ENCODE peak calls at places on chromosomes 11 and 22, in five cellular contexts. L is A549; Z is stomach; A is CD4-positive, alpha-beta T cell; B is hepatocyte. W is an unnamed sample.
A peak's percentile ranks its signal among the peaks of the same experiment; 100 is the strongest.

GRCh38 chr11:65871811-65872548 is 620 bp downstream of the EFEMP2 start:
- DNase-seq in B (peak; percentile 68), L (no peak), A (no peak), Z (no peak), W (no peak)

GRCh38 chr11:124748481-124749338 is 3.3 kb downstream of the VSIG2 start:
- DNase-seq in Z (no peak), L (no peak), A (no peak), B (no peak), W (no peak)

GRCh38 chr22:44538071-44538470 is 40.0 kb upstream of the RTL6 start:
- DNase-seq in L (peak; percentile 21), Z (no peak), B (peak; percentile 64), A (no peak), W (no peak)

GRCh38 chr11:4048340-4048739 is 46.3 kb upstream of the RRM1 start:
- DNase-seq in L (no peak), A (no peak), Z (no peak), B (no peak), W (no peak)

GRCh38 chr22:27996529-27996925 is 77.5 kb upstream of the PITPNB start:
- DNase-seq in L (no peak), Z (no peak), B (no peak), A (no peak), W (no peak)

GRCh38 chr11:96391698-96392307 is 2.0 kb downstream of the JRKL start:
- DNase-seq in A (no peak), B (no peak), Z (no peak), L (peak; percentile 3), W (no peak)

GRCh38 chr11:8310743-8311298 is 47.1 kb upstream of the LMO1 start:
- DNase-seq in L (no peak), B (no peak), Z (no peak), A (no peak), W (no peak)

GRCh38 chr11:75271730-75272129 is 31.2 kb downstream of the TPBGL start:
- DNase-seq in L (no peak), A (no peak), B (no peak), Z (no peak), W (no peak)

GRCh38 chr22:19877626-19878339 is 23.1 kb upstream of the GNB1L start:
- DNase-seq in A (no peak), L (no peak), B (no peak), Z (no peak), W (no peak)

GRCh38 chr22:45863981-45864751 is 112.8 kb downstream of the WNT7B start:
- DNase-seq in A (peak; percentile 61), B (peak; percentile 60), L (peak; percentile 62), Z (peak; percentile 77), W (peak; percentile 31)

GRCh38 chr11:96635655-96636054 is 245.8 kb downstream of the JRKL start:
- DNase-seq in L (no peak), Z (no peak), A (no peak), B (no peak), W (no peak)

GRCh38 chr11:130122141-130122575 is 37.4 kb upstream of the ST14 start:
- DNase-seq in B (no peak), A (no peak), Z (no peak), L (no peak), W (no peak)

GRCh38 chr11:65856689-65857499 is 1.1 kb downstream of the CFL1 start:
- DNase-seq in A (peak; percentile 83), B (peak; percentile 84), Z (peak; percentile 84), L (peak; percentile 81), W (peak; percentile 61)

GRCh38 chr11:64015510-64015909 is 20.2 kb upstream of the FLRT1 start:
- DNase-seq in A (no peak), B (no peak), L (no peak), Z (no peak), W (no peak)

GRCh38 chr11:17985517-17985916 is 27.3 kb downstream of the SERGEF start:
- DNase-seq in B (peak; percentile 54), Z (peak; percentile 37), L (no peak), A (no peak), W (no peak)

GRCh38 chr11:94800394-94800793 is 32.2 kb downstream of the AMOTL1 start:
- DNase-seq in L (no peak), B (peak; percentile 52), A (no peak), Z (no peak), W (no peak)

GRCh38 chr22:36164621-36165020 is 4.1 kb upstream of the APOL3 start:
- DNase-seq in Z (no peak), L (no peak), B (no peak), A (no peak), W (no peak)

GRCh38 chr11:79259800-79260199 is 181.0 kb downstream of the TENM4 start:
- DNase-seq in L (peak; percentile 20), Z (no peak), A (no peak), B (no peak), W (no peak)

DNA sequence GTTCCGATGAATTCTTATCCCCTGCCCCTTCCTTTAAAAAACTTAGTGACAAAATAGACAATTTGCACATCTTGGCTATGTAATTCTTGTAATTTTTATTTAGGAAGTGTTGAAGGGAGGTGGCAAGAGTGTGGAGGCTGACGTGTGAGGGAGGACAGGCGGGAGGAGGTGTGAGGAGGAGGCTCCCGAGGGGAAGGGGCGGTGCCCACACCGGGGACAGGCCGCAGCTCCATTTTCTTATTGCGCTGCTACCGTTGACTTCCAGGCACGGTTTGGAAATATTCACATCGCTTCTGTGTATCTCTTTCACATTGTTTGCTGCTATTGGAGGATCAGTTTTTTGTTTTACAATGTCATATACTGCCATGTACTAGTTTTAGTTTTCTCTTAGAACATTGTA is 12.0 kb downstream of the CCND1 start:
- DNase-seq in A (no peak), L (peak; percentile 54), B (no peak), Z (no peak), W (no peak)
- H3K27ac ChIP-seq in A (no peak overlapping the region), L (peak overlapping the region; percentile 87), B (no peak overlapping the region), Z (no peak overlapping the region), W (no peak overlapping the region)

GRCh38 chr22:32042924-32043323 is at the start of gene SLC5A1:
- DNase-seq in B (no peak), Z (peak; percentile 88), L (no peak), A (no peak), W (no peak)

GRCh38 chr22:32040324-32040904 is 2.6 kb upstream of the SLC5A1 start:
- DNase-seq in B (no peak), L (no peak), A (no peak), Z (no peak), W (no peak)

GRCh38 chr22:32044477-32044876 is 1.4 kb downstream of the SLC5A1 start:
- DNase-seq in B (no peak), L (no peak), Z (no peak), A (no peak), W (no peak)

GRCh38 chr22:32044913-32045312 is 1.9 kb downstream of the SLC5A1 start:
- DNase-seq in A (no peak), B (peak; percentile 26), L (no peak), Z (peak; percentile 50), W (no peak)

GRCh38 chr22:32043391-32043790 is 330 bp downstream of the SLC5A1 start:
- DNase-seq in Z (no peak), L (no peak), B (no peak), A (no peak), W (no peak)
- H3K27ac ChIP-seq in Z (no peak overlapping the region), L (no peak overlapping the region), B (no peak overlapping the region), A (no peak overlapping the region), W (no peak overlapping the region)

GRCh38 chr11:83054001-83054400 is 17.7 kb downstream of the RAB30 start:
- DNase-seq in Z (no peak), A (no peak), L (no peak), B (no peak), W (no peak)
- H3K27ac ChIP-seq in Z (no peak overlapping the region), A (no peak overlapping the region), L (no peak overlapping the region), B (no peak overlapping the region), W (no peak overlapping the region)

DNA sequence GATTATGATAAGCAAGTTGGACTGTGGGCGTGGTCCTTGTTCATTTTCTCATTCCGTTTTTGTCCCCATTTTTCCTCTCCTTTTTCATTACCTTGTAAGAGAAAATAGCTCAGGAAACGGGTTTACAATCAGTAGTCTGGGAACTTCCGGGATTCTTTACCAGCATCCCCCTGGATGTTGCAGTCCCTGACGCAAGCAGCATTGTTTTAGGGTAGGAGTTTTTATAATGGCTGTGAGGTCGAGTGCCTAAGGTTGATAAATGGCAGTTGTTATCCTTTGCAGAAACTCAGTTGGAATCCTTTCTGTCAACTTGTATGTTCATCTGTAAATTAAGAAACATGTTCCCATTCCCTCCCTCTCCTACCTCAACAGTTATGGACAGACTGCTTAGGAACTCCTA is 68.3 kb downstream of the ARHGEF12 start:
- DNase-seq in A (no peak), L (no peak), B (no peak), Z (no peak), W (no peak)
- H3K27ac ChIP-seq in A (no peak overlapping the region), L (no peak overlapping the region), B (no peak overlapping the region), Z (no peak overlapping the region), W (no peak overlapping the region)

GRCh38 chr11:67202045-67202444 is 64.2 kb upstream of the GRK2 start:
- DNase-seq in L (no peak), Z (no peak), B (no peak), A (no peak), W (no peak)
- H3K27ac ChIP-seq in L (no peak overlapping the region), Z (no peak overlapping the region), B (no peak overlapping the region), A (no peak overlapping the region), W (no peak overlapping the region)

GRCh38 chr11:12050911-12051667 is 42.7 kb upstream of the DKK3 start:
- DNase-seq in L (peak; percentile 48), B (no peak), Z (peak; percentile 46), A (no peak), W (no peak)
- H3K27ac ChIP-seq in L (peak overlapping the region; percentile 77), B (no peak overlapping the region), Z (peak overlapping the region; percentile 38), A (no peak overlapping the region), W (no peak overlapping the region)

GRCh38 chr22:33167998-33168397 is 109.8 kb upstream of the SYN3 start:
- DNase-seq in L (no peak), B (no peak), Z (no peak), A (no peak), W (no peak)
- H3K27ac ChIP-seq in L (no peak overlapping the region), B (no peak overlapping the region), Z (no peak overlapping the region), A (no peak overlapping the region), W (no peak overlapping the region)

GRCh38 chr22:26526165-26526564 is 13.9 kb upstream of the TFIP11 start:
- DNase-seq in A (no peak), L (no peak), Z (no peak), B (no peak), W (no peak)

GRCh38 chr22:26522592-26522991 is 10.3 kb upstream of the TFIP11 start:
- DNase-seq in B (no peak), A (no peak), Z (no peak), L (no peak), W (no peak)

GRCh38 chr22:26522012-26522411 is 9.7 kb upstream of the TFIP11 start:
- DNase-seq in B (no peak), Z (no peak), L (no peak), A (no peak), W (no peak)

GRCh38 chr22:26527167-26527566 is 14.9 kb upstream of the TFIP11 start:
- DNase-seq in L (no peak), A (no peak), B (no peak), Z (no peak), W (no peak)

GRCh38 chr22:26524870-26525269 is 12.6 kb upstream of the TFIP11 start:
- DNase-seq in Z (no peak), L (no peak), A (no peak), B (peak; percentile 54), W (no peak)
- H3K27ac ChIP-seq in Z (no peak overlapping the region), L (no peak overlapping the region), A (no peak overlapping the region), B (peak overlapping the region; percentile 46), W (no peak overlapping the region)

DNA sequence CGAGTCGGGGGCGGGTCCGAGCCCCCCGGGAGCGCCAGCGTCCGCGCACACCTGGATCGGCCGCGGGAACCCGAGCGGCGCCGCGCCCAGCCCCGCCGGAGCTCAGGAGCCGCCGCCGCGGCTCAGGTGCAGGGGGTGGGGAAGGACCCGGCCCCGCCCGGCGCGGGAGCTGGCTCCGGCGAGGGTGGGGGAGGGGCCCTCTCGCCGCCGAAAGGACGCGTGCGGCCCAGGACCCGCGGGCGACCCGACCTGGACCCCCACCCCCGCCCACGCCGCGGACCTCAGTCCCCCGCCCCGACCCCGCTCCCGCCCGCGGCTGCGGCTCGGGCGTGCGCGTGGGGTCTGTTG is at the start of gene SHANK2:
- DNase-seq in Z (peak; percentile 61), A (no peak), B (peak; percentile 83), L (no peak), W (no peak)
- H3K27ac ChIP-seq in Z (peak within 1 kb of the TSS; percentile 89), A (no peak within 1 kb of the TSS), B (peak within 1 kb of the TSS; percentile 98), L (peak within 1 kb of the TSS; percentile 99), W (no peak within 1 kb of the TSS)

W was measured in caudate nucleus.